ENCODE peak calls at places on chromosome 12, in ten cellular contexts. One of them, this sample, is unnamed.

GRCh38 chr12:57629897-57630471 is 3.0 kb downstream of the B4GALNT1 start:
- DNase-seq in pancreas: no peak
- DNase-seq in stomach: no peak
- DNase-seq in lung: no peak
- DNase-seq in cardiac muscle cell: no peak
- DNase-seq in sigmoid colon: peak; percentile 61
- DNase-seq in heart left ventricle: no peak
- DNase-seq in DND-41: no peak
- DNase-seq in adrenal gland: no peak
- DNase-seq in ascending aorta: no peak
- DNase-seq in this sample: no peak

GRCh38 chr12:19095331-19095730 is 34.2 kb upstream of the PLEKHA5 start:
- DNase-seq in stomach: no peak
- DNase-seq in cardiac muscle cell: no peak
- DNase-seq in lung: no peak
- DNase-seq in heart left ventricle: no peak
- DNase-seq in sigmoid colon: no peak
- DNase-seq in adrenal gland: no peak
- DNase-seq in pancreas: no peak
- DNase-seq in DND-41: no peak
- DNase-seq in ascending aorta: no peak
- DNase-seq in this sample: no peak

GRCh38 chr12:74514098-74514872 is 23.4 kb upstream of the ATXN7L3B start:
- DNase-seq in DND-41: no peak
- DNase-seq in pancreas: no peak
- DNase-seq in sigmoid colon: no peak
- DNase-seq in ascending aorta: no peak
- DNase-seq in cardiac muscle cell: no peak
- DNase-seq in lung: no peak
- DNase-seq in adrenal gland: no peak
- DNase-seq in heart left ventricle: no peak
- DNase-seq in stomach: no peak
- DNase-seq in this sample: no peak

GRCh38 chr12:70398862-70399261 is 32.8 kb downstream of the KCNMB4 start:
- DNase-seq in pancreas: no peak
- DNase-seq in lung: no peak
- DNase-seq in adrenal gland: no peak
- DNase-seq in DND-41: no peak
- DNase-seq in sigmoid colon: no peak
- DNase-seq in stomach: no peak
- DNase-seq in ascending aorta: no peak
- DNase-seq in cardiac muscle cell: no peak
- DNase-seq in heart left ventricle: no peak
- DNase-seq in this sample: no peak

GRCh38 chr12:26029741-26030033 is 71.2 kb downstream of the RASSF8 start:
- DNase-seq in heart left ventricle: no peak
- DNase-seq in sigmoid colon: no peak
- DNase-seq in stomach: no peak
- DNase-seq in adrenal gland: no peak
- DNase-seq in lung: no peak
- DNase-seq in DND-41: no peak
- DNase-seq in pancreas: no peak
- DNase-seq in ascending aorta: no peak
- DNase-seq in cardiac muscle cell: no peak
- DNase-seq in this sample: no peak

GRCh38 chr12:96140110-96140509 is 54.1 kb upstream of the ELK3 start:
- DNase-seq in DND-41: no peak
- DNase-seq in cardiac muscle cell: no peak
- DNase-seq in adrenal gland: no peak
- DNase-seq in sigmoid colon: no peak
- DNase-seq in ascending aorta: no peak
- DNase-seq in stomach: no peak
- DNase-seq in lung: no peak
- DNase-seq in heart left ventricle: no peak
- DNase-seq in pancreas: no peak
- DNase-seq in this sample: no peak

GRCh38 chr12:87828384-87828973 is 200.7 kb downstream of the C12orf50 start:
- DNase-seq in heart left ventricle: no peak
- DNase-seq in lung: no peak
- DNase-seq in stomach: no peak
- DNase-seq in pancreas: no peak
- DNase-seq in adrenal gland: no peak
- DNase-seq in DND-41: no peak
- DNase-seq in ascending aorta: no peak
- DNase-seq in sigmoid colon: no peak
- DNase-seq in cardiac muscle cell: no peak
- DNase-seq in this sample: no peak

GRCh38 chr12:93950321-93950720 is 198.1 kb upstream of the PLXNC1 start:
- DNase-seq in heart left ventricle: no peak
- DNase-seq in DND-41: no peak
- DNase-seq in ascending aorta: no peak
- DNase-seq in pancreas: no peak
- DNase-seq in adrenal gland: no peak
- DNase-seq in sigmoid colon: no peak
- DNase-seq in stomach: no peak
- DNase-seq in cardiac muscle cell: no peak
- DNase-seq in lung: no peak
- DNase-seq in this sample: no peak

GRCh38 chr12:121568971-121569808 is 11.6 kb downstream of the KDM2B start:
- DNase-seq in heart left ventricle: peak; percentile 65
- DNase-seq in lung: peak; percentile 34
- DNase-seq in stomach: no peak
- DNase-seq in adrenal gland: no peak
- DNase-seq in ascending aorta: no peak
- DNase-seq in pancreas: no peak
- DNase-seq in cardiac muscle cell: no peak
- DNase-seq in sigmoid colon: peak; percentile 76
- DNase-seq in DND-41: no peak
- DNase-seq in this sample: no peak

GRCh38 chr12:121573949-121574520 is 6.8 kb downstream of the KDM2B start:
- DNase-seq in sigmoid colon: no peak
- DNase-seq in heart left ventricle: no peak
- DNase-seq in adrenal gland: no peak
- DNase-seq in lung: no peak
- DNase-seq in ascending aorta: no peak
- DNase-seq in DND-41: no peak
- DNase-seq in pancreas: no peak
- DNase-seq in cardiac muscle cell: no peak
- DNase-seq in stomach: no peak
- DNase-seq in this sample: no peak

GRCh38 chr12:121570467-121571283 is 10.1 kb downstream of the KDM2B start:
- DNase-seq in adrenal gland: no peak
- DNase-seq in cardiac muscle cell: no peak
- DNase-seq in pancreas: no peak
- DNase-seq in DND-41: no peak
- DNase-seq in sigmoid colon: no peak
- DNase-seq in lung: no peak
- DNase-seq in heart left ventricle: no peak
- DNase-seq in stomach: no peak
- DNase-seq in ascending aorta: no peak
- DNase-seq in this sample: no peak

GRCh38 chr12:121568503-121568902 is 12.3 kb downstream of the KDM2B start:
- DNase-seq in lung: no peak
- DNase-seq in pancreas: no peak
- DNase-seq in sigmoid colon: no peak
- DNase-seq in ascending aorta: no peak
- DNase-seq in stomach: no peak
- DNase-seq in adrenal gland: no peak
- DNase-seq in cardiac muscle cell: no peak
- DNase-seq in heart left ventricle: no peak
- DNase-seq in DND-41: no peak
- DNase-seq in this sample: no peak
- H3K4me3 ChIP-seq in lung: no peak overlapping the region
- H3K4me3 ChIP-seq in pancreas: no peak overlapping the region
- H3K4me3 ChIP-seq in sigmoid colon: no peak overlapping the region
- H3K4me3 ChIP-seq in ascending aorta: no peak overlapping the region
- H3K4me3 ChIP-seq in stomach: no peak overlapping the region
- H3K4me3 ChIP-seq in adrenal gland: no peak overlapping the region
- H3K4me3 ChIP-seq in cardiac muscle cell: no peak overlapping the region
- H3K4me3 ChIP-seq in heart left ventricle: no peak overlapping the region
- H3K4me3 ChIP-seq in DND-41: no peak overlapping the region
- H3K4me3 ChIP-seq in this sample: no peak overlapping the region

GRCh38 chr12:47268501-47269459 is 189.0 kb upstream of the AMIGO2 start:
- DNase-seq in adrenal gland: no peak
- DNase-seq in ascending aorta: no peak
- DNase-seq in lung: no peak
- DNase-seq in heart left ventricle: no peak
- DNase-seq in DND-41: no peak
- DNase-seq in pancreas: no peak
- DNase-seq in cardiac muscle cell: no peak
- DNase-seq in stomach: no peak
- DNase-seq in sigmoid colon: no peak
- DNase-seq in this sample: peak; percentile 8
- H3K4me1 ChIP-seq in adrenal gland: no peaks in the 10 kb centered on the region
- H3K4me1 ChIP-seq in ascending aorta: no peaks in the 10 kb centered on the region
- H3K4me1 ChIP-seq in lung: no peaks in the 10 kb centered on the region
- H3K4me1 ChIP-seq in heart left ventricle: no peaks in the 10 kb centered on the region
- H3K4me1 ChIP-seq in DND-41: no peaks in the 10 kb centered on the region
- H3K4me1 ChIP-seq in pancreas: peaks cover 8% of the 10 kb centered on the region
- H3K4me1 ChIP-seq in cardiac muscle cell: no peaks in the 10 kb centered on the region
- H3K4me1 ChIP-seq in stomach: no peaks in the 10 kb centered on the region
- H3K4me1 ChIP-seq in sigmoid colon: peaks cover 13% of the 10 kb centered on the region
- H3K4me1 ChIP-seq in this sample: peaks cover 48% of the 10 kb centered on the region

GRCh38 chr12:123089125-123089524 is 61.8 kb downstream of the PITPNM2 start:
- DNase-seq in lung: no peak
- DNase-seq in stomach: no peak
- DNase-seq in sigmoid colon: no peak
- DNase-seq in DND-41: no peak
- DNase-seq in cardiac muscle cell: no peak
- DNase-seq in ascending aorta: no peak
- DNase-seq in heart left ventricle: no peak
- DNase-seq in pancreas: no peak
- DNase-seq in adrenal gland: no peak
- DNase-seq in this sample: no peak

GRCh38 chr12:123092866-123093265 is 58.0 kb downstream of the PITPNM2 start:
- DNase-seq in DND-41: no peak
- DNase-seq in cardiac muscle cell: no peak
- DNase-seq in sigmoid colon: no peak
- DNase-seq in ascending aorta: no peak
- DNase-seq in stomach: no peak
- DNase-seq in lung: no peak
- DNase-seq in heart left ventricle: no peak
- DNase-seq in pancreas: no peak
- DNase-seq in adrenal gland: no peak
- DNase-seq in this sample: no peak

GRCh38 chr12:123091756-123092155 is 59.1 kb downstream of the PITPNM2 start:
- DNase-seq in adrenal gland: no peak
- DNase-seq in ascending aorta: no peak
- DNase-seq in cardiac muscle cell: no peak
- DNase-seq in DND-41: no peak
- DNase-seq in pancreas: no peak
- DNase-seq in sigmoid colon: no peak
- DNase-seq in stomach: no peak
- DNase-seq in lung: no peak
- DNase-seq in heart left ventricle: no peak
- DNase-seq in this sample: no peak

GRCh38 chr12:123089631-123090353 is 61.1 kb downstream of the PITPNM2 start:
- DNase-seq in heart left ventricle: no peak
- DNase-seq in pancreas: no peak
- DNase-seq in ascending aorta: no peak
- DNase-seq in DND-41: no peak
- DNase-seq in stomach: no peak
- DNase-seq in cardiac muscle cell: no peak
- DNase-seq in sigmoid colon: no peak
- DNase-seq in lung: no peak
- DNase-seq in adrenal gland: peak; percentile 74
- DNase-seq in this sample: no peak

DNA sequence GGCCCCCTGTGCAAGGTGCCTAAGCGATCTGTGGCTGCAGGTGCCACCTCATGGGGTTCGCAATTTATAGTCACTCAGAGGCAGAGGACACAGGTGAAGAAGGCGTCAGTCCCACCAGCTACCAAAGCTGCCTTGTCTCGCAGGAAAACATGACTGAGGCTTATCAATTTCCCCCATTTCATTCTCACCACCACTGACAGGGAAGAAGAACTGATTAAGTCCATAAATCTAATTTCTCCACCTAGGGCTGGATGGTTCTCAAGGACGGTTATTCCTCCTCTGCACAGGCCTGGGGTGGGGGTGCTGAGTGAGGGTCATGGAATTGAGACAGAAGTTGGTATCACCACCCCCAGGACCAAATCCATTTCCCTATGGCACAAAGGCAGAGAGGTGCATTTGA is 59.7 kb downstream of the PITPNM2 start:
- DNase-seq in DND-41: no peak
- DNase-seq in sigmoid colon: no peak
- DNase-seq in stomach: no peak
- DNase-seq in cardiac muscle cell: no peak
- DNase-seq in pancreas: no peak
- DNase-seq in lung: no peak
- DNase-seq in heart left ventricle: no peak
- DNase-seq in ascending aorta: no peak
- DNase-seq in adrenal gland: no peak
- DNase-seq in this sample: no peak
- H3K27ac ChIP-seq in DND-41: no peak overlapping the region
- H3K27ac ChIP-seq in sigmoid colon: no peak overlapping the region
- H3K27ac ChIP-seq in stomach: peak overlapping the region; percentile 9
- H3K27ac ChIP-seq in cardiac muscle cell: no peak overlapping the region
- H3K27ac ChIP-seq in pancreas: no peak overlapping the region
- H3K27ac ChIP-seq in lung: no peak overlapping the region
- H3K27ac ChIP-seq in heart left ventricle: no peak overlapping the region
- H3K27ac ChIP-seq in ascending aorta: no peak overlapping the region
- H3K27ac ChIP-seq in adrenal gland: no peak overlapping the region
- H3K27ac ChIP-seq in this sample: no peak overlapping the region

GRCh38 chr12:75971253-75971652 is 60.3 kb downstream of the PHLDA1 start:
- DNase-seq in adrenal gland: no peak
- DNase-seq in cardiac muscle cell: no peak
- DNase-seq in ascending aorta: no peak
- DNase-seq in lung: no peak
- DNase-seq in sigmoid colon: no peak
- DNase-seq in DND-41: no peak
- DNase-seq in pancreas: no peak
- DNase-seq in heart left ventricle: no peak
- DNase-seq in stomach: no peak
- DNase-seq in this sample: no peak

GRCh38 chr12:75974323-75975273 is 57.0 kb downstream of the PHLDA1 start:
- DNase-seq in sigmoid colon: no peak
- DNase-seq in DND-41: no peak
- DNase-seq in adrenal gland: no peak
- DNase-seq in ascending aorta: no peak
- DNase-seq in lung: no peak
- DNase-seq in cardiac muscle cell: no peak
- DNase-seq in pancreas: no peak
- DNase-seq in stomach: no peak
- DNase-seq in heart left ventricle: no peak
- DNase-seq in this sample: no peak

GRCh38 chr12:75965661-75966060 is 65.9 kb downstream of the PHLDA1 start:
- DNase-seq in adrenal gland: no peak
- DNase-seq in stomach: no peak
- DNase-seq in sigmoid colon: no peak
- DNase-seq in ascending aorta: no peak
- DNase-seq in DND-41: no peak
- DNase-seq in pancreas: no peak
- DNase-seq in heart left ventricle: no peak
- DNase-seq in lung: no peak
- DNase-seq in cardiac muscle cell: no peak
- DNase-seq in this sample: no peak

GRCh38 chr12:75970310-75970709 is 61.3 kb downstream of the PHLDA1 start:
- DNase-seq in DND-41: no peak
- DNase-seq in cardiac muscle cell: no peak
- DNase-seq in pancreas: no peak
- DNase-seq in lung: no peak
- DNase-seq in adrenal gland: no peak
- DNase-seq in sigmoid colon: no peak
- DNase-seq in stomach: no peak
- DNase-seq in ascending aorta: no peak
- DNase-seq in heart left ventricle: no peak
- DNase-seq in this sample: no peak

GRCh38 chr12:75969768-75970167 is 61.8 kb downstream of the PHLDA1 start:
- DNase-seq in adrenal gland: no peak
- DNase-seq in heart left ventricle: no peak
- DNase-seq in DND-41: no peak
- DNase-seq in ascending aorta: no peak
- DNase-seq in lung: peak; percentile 30
- DNase-seq in pancreas: no peak
- DNase-seq in stomach: no peak
- DNase-seq in cardiac muscle cell: no peak
- DNase-seq in sigmoid colon: no peak
- DNase-seq in this sample: no peak
- H3K4me3 ChIP-seq in adrenal gland: no peak overlapping the region
- H3K4me3 ChIP-seq in heart left ventricle: no peak overlapping the region
- H3K4me3 ChIP-seq in DND-41: no peak overlapping the region
- H3K4me3 ChIP-seq in ascending aorta: no peak overlapping the region
- H3K4me3 ChIP-seq in lung: no peak overlapping the region
- H3K4me3 ChIP-seq in pancreas: no peak overlapping the region
- H3K4me3 ChIP-seq in stomach: no peak overlapping the region
- H3K4me3 ChIP-seq in cardiac muscle cell: no peak overlapping the region
- H3K4me3 ChIP-seq in sigmoid colon: no peak overlapping the region
- H3K4me3 ChIP-seq in this sample: no peak overlapping the region

This sample was measured in CD4-positive, CD25-positive, alpha-beta regulatory T cell.